ENCODE peak calls at places on chromosomes 1 and 21, in seven cellular contexts. G is transverse colon; O is omental fat pad; H is dermis microvascular lymphatic vessel endothelial cell; D is CD8-positive, alpha-beta T cell; R is WTC11; V is activated CD8-positive, alpha-beta memory T cell treated with anti-CD3 and anti-CD28 coated beads for 1 hour. N is an unnamed sample.

GRCh38 chr21:27424601-27425000 is 457.7 kb upstream of the ADAMTS5 start:
- DNase-seq in G (no peak), O (no peak), H (no peak), D (no peak), R (no peak), V (no peak), N (no peak)

GRCh38 chr1:229023651-229024295 is 247.1 kb upstream of the RAB4A start:
- DNase-seq in G (no peak), O (no peak), H (no peak), D (no peak), R (no peak), V (no peak), N (no peak)

GRCh38 chr1:99005142-99005491 is 456 bp upstream of the PLPPR5 start:
- DNase-seq in G (no peak), O (no peak), H (no peak), D (no peak), R (peak), V (no peak), N (no peak)

GRCh38 chr1:201553496-201554166 is 14.7 kb downstream of the NAV1 start:
- DNase-seq in G (no peak), O (no peak), H (no peak), D (no peak), R (no peak), V (no peak), N (no peak)

GRCh38 chr21:35810431-35810970 is 249.8 kb downstream of the SETD4 start:
- DNase-seq in G (no peak), O (no peak), H (no peak), D (no peak), R (no peak), V (no peak), N (no peak)

GRCh38 chr1:200905411-200906052 is 10.8 kb downstream of the INAVA start:
- DNase-seq in G (no peak), O (no peak), H (no peak), D (peak), R (no peak), V (no peak), N (no peak)

GRCh38 chr1:19260211-19261138 is 8.9 kb downstream of the MRTO4 start:
- DNase-seq in G (peak), O (no peak), H (no peak), D (no peak), R (no peak), V (no peak), N (peak)

GRCh38 chr1:226406401-226406881 is 1.5 kb downstream of the PARP1 start:
- DNase-seq in G (no peak), O (no peak), H (no peak), D (no peak), R (no peak), V (no peak), N (no peak)

GRCh38 chr21:16978309-16978895 is 534.4 kb upstream of the CXADR start:
- DNase-seq in G (no peak), O (no peak), H (no peak), D (no peak), R (no peak), V (no peak), N (no peak)

GRCh38 chr1:215507119-215507518 is 60.0 kb upstream of the KCTD3 start:
- DNase-seq in G (no peak), O (no peak), H (no peak), D (no peak), R (no peak), V (no peak), N (no peak)

GRCh38 chr1:198637157-198637556 is 1.7 kb upstream of the PTPRC start:
- DNase-seq in G (no peak), O (no peak), H (no peak), D (no peak), R (no peak), V (no peak), N (no peak)

GRCh38 chr1:34176830-34177613 is at the start of gene C1orf94:
- DNase-seq in G (no peak), O (no peak), H (no peak), D (no peak), R (peak), V (no peak), N (no peak)

GRCh38 chr1:16053781-16054502 is 10.4 kb downstream of the CLCNKB start:
- DNase-seq in G (no peak), O (no peak), H (no peak), D (no peak), R (no peak), V (no peak), N (no peak)

GRCh38 chr1:22221233-22221780 is 78.4 kb upstream of the WNT4 start:
- DNase-seq in G (no peak), O (no peak), H (no peak), D (no peak), R (no peak), V (no peak), N (no peak)

GRCh38 chr1:159945483-159946241 is at the start of gene IGSF9:
- DNase-seq in G (peak), O (no peak), H (peak), D (peak), R (peak), V (peak), N (peak)

GRCh38 chr21:35448876-35449599 is 399.9 kb upstream of the RUNX1 start:
- DNase-seq in G (no peak), O (no peak), H (no peak), D (no peak), R (no peak), V (no peak), N (no peak)

GRCh38 chr1:28110555-28110954 is 22.1 kb upstream of the EYA3 start:
- DNase-seq in G (no peak), O (no peak), H (peak), D (no peak), R (no peak), V (no peak), N (no peak)